ENCODE peak calls at places on chromosome 22, in four cellular contexts. K is IMR-90, G is H1, R is mesendoderm. C is an unnamed sample.

GRCh38 chr22:44347549-44347948 is 34.8 kb upstream of the SHISAL1 start:
- DNase-seq in K (no peak), G (no peak), R (no peak), C (no peak)

GRCh38 chr22:29689872-29690213 is 30.0 kb upstream of the CABP7 start:
- DNase-seq in K (peak; percentile 55), G (peak; percentile 41), R (peak; percentile 78), C (peak; percentile 85)

GRCh38 chr22:43891360-43892182 is at the start of gene PNPLA5:
- DNase-seq in K (peak; percentile 38), G (no peak), R (peak; percentile 50), C (peak; percentile 87)

GRCh38 chr22:49992921-49993648 is 19.5 kb downstream of the IL17REL start:
- DNase-seq in K (peak; percentile 43), G (no peak), R (peak; percentile 58), C (peak; percentile 74)

GRCh38 chr22:24805790-24806662 is at the start of gene SGSM1:
- DNase-seq in K (peak; percentile 27), G (peak; percentile 46), R (peak; percentile 93), C (peak; percentile 89)

GRCh38 chr22:31233001-31233400 is 20.9 kb downstream of the LIMK2 start:
- DNase-seq in K (no peak), G (no peak), R (no peak), C (no peak)

GRCh38 chr22:19996694-19997384 is 19.8 kb downstream of the ARVCF start:
- DNase-seq in K (no peak), G (no peak), R (no peak), C (no peak)

GRCh38 chr22:49199224-49199623 is 628.4 kb downstream of the BRD1 start:
- DNase-seq in K (no peak), G (no peak), R (no peak), C (peak; percentile 10)

GRCh38 chr22:19961201-19961580 is 19.6 kb upstream of the TXNRD2 start:
- DNase-seq in K (no peak), G (no peak), R (no peak), C (no peak)

GRCh38 chr22:38018938-38019827 is 34.8 kb upstream of the SOX10 start:
- DNase-seq in K (no peak), G (no peak), R (no peak), C (no peak)

GRCh38 chr22:46731246-46732040 is 6.6 kb downstream of the CERK start:
- DNase-seq in K (no peak), G (no peak), R (peak; percentile 59), C (peak; percentile 54)

GRCh38 chr22:17569971-17570511 is 6.7 kb downstream of the SLC25A18 start:
- DNase-seq in K (peak; percentile 4), G (no peak), R (peak; percentile 63), C (peak; percentile 40)

GRCh38 chr22:19814428-19814827 is 40.2 kb downstream of the GNB1L start:
- DNase-seq in K (no peak), G (no peak), R (no peak), C (no peak)

GRCh38 chr22:26453812-26454500 is 24.9 kb downstream of the ASPHD2 start:
- DNase-seq in K (no peak), G (no peak), R (no peak), C (no peak)

GRCh38 chr22:40766956-40767355 is 52.2 kb downstream of the SLC25A17 start:
- DNase-seq in K (no peak), G (no peak), R (no peak), C (no peak)

GRCh38 chr22:22927888-22928665 is 40.5 kb downstream of the IGLL5 start:
- DNase-seq in K (no peak), G (no peak), R (no peak), C (no peak)

GRCh38 chr22:16973591-16974297 is 34.3 kb downstream of the GAB4 start:
- DNase-seq in K (no peak), G (no peak), R (no peak), C (no peak)

GRCh38 chr22:35023692-35024363 is 42.1 kb upstream of the ISX start:
- DNase-seq in K (no peak), G (peak; percentile 63), R (peak; percentile 85), C (peak; percentile 86)

GRCh38 chr22:20763630-20764029 is 10.3 kb upstream of the SERPIND1 start:
- DNase-seq in K (no peak), G (no peak), R (no peak), C (no peak)

GRCh38 chr22:19766506-19767426 is 6.2 kb downstream of the TBX1 start:
- DNase-seq in K (no peak), G (no peak), R (peak; percentile 71), C (peak; percentile 68)

GRCh38 chr22:44396021-44396726 is 83.4 kb upstream of the SHISAL1 start:
- DNase-seq in K (no peak), G (no peak), R (no peak), C (peak; percentile 12)

GRCh38 chr22:22770280-22770871 is 117.2 kb upstream of the IGLL5 start:
- DNase-seq in K (no peak), G (no peak), R (peak; percentile 59), C (peak; percentile 78)

GRCh38 chr22:29704528-29705285 is 15.1 kb upstream of the CABP7 start:
- DNase-seq in K (peak; percentile 76), G (no peak), R (no peak), C (no peak)

GRCh38 chr22:30565341-30565740 is 9.1 kb downstream of the GAL3ST1 start:
- DNase-seq in K (peak; percentile 16), G (no peak), R (no peak), C (no peak)

GRCh38 chr22:32204856-32205722 is at the start of gene RFPL2:
- DNase-seq in K (peak; percentile 1), G (no peak), R (peak; percentile 93), C (peak; percentile 89)

GRCh38 chr22:42856179-42856864 is 751 bp downstream of the ARFGAP3 start:
- DNase-seq in K (peak; percentile 22), G (no peak), R (peak; percentile 41), C (no peak)

GRCh38 chr22:46737105-46737975 is 712 bp downstream of the CERK start:
- DNase-seq in K (peak; percentile 34), G (no peak), R (peak; percentile 50), C (peak; percentile 46)

GRCh38 chr22:24553597-24554315 is 1.2 kb downstream of the GUCD1 start:
- DNase-seq in K (peak; percentile 40), G (no peak), R (no peak), C (no peak)

GRCh38 chr22:38792833-38793232 is 1.1 kb downstream of the DNAL4 start:
- DNase-seq in K (peak; percentile 59), G (no peak), R (no peak), C (no peak)

GRCh38 chr22:25068701-25069100 is 116.2 kb downstream of the KIAA1671 start:
- DNase-seq in K (no peak), G (no peak), R (no peak), C (no peak)

GRCh38 chr22:33335611-33336279 is 277.6 kb upstream of the SYN3 start:
- DNase-seq in K (no peak), G (no peak), R (no peak), C (no peak)

GRCh38 chr22:47043835-47044721 is 281.6 kb downstream of the TBC1D22A start:
- DNase-seq in K (peak; percentile 54), G (no peak), R (no peak), C (peak; percentile 75)

GRCh38 chr22:29469755-29470154 is 10.3 kb upstream of the NEFH start:
- DNase-seq in K (no peak), G (no peak), R (peak; percentile 62), C (peak; percentile 58)

DNA sequence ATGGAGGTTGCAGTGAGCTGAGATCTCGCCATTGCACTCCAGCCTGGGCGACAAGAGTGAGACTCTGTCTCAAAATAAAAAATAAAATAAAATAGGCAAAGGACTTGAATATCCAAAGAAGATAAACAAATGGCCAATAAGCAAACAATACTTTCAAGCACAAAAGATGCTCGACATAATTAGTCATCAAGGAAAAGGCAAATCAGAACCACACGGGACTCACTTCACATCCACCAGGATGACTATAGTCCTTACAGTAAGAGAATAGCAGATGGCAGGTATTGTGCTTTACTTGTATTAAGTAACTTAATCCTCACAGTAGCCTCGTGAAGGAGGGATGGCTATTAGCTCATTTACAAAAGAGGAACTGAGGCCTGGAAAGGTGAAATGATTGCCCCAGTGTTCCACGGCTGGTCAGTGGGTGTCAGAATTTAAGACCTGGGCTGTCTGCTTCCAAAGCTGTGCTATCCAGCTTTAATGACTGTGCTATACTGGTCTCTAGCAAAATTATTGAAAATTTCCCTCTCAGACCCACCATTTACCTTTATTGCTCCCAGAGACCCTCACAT is 40.2 kb upstream of the RBFOX2 start:
- DNase-seq in K (peak; percentile 29), G (no peak), R (no peak), C (no peak)
- H3K56ac ChIP-seq in K (no peak overlapping the region), G (no peak overlapping the region), R (no peak overlapping the region), C (no peak overlapping the region)

DNA sequence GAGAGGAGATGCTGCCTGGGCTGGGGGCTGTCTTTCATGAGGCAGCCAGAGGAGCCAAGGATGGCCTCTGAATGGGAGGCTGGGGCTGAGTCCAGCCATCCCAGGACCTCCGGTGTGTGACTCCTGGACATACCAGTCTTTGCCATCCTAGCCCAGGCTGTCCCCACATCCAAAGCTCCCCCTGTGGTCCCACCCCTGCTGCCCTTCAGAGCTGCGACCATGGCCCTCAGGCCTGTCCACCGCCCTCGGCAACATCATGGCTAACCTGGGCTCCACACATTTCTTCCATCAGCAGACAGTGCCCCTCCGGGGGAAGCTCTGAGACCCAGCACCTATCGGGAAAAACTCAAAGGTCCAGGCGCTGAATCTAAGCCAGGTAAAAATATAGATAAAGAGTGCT is 324.4 kb downstream of the MN1 start:
- DNase-seq in K (no peak), G (no peak), R (no peak), C (no peak)
- H3K56ac ChIP-seq in K (no peak overlapping the region), G (no peak overlapping the region), R (no peak overlapping the region), C (no peak overlapping the region)

GRCh38 chr22:45689195-45689594 is 17.6 kb downstream of the ATXN10 start:
- DNase-seq in K (no peak), G (no peak), R (no peak), C (no peak)

GRCh38 chr22:45688606-45689080 is 17.0 kb downstream of the ATXN10 start:
- DNase-seq in K (peak; percentile 90), G (no peak), R (no peak), C (no peak)

GRCh38 chr22:45692549-45692948 is 20.9 kb downstream of the ATXN10 start:
- DNase-seq in K (peak; percentile 50), G (no peak), R (peak; percentile 71), C (no peak)

GRCh38 chr22:45686842-45687241 is 15.2 kb downstream of the ATXN10 start:
- DNase-seq in K (no peak), G (no peak), R (no peak), C (no peak)

GRCh38 chr22:45690008-45690407 is 18.4 kb downstream of the ATXN10 start:
- DNase-seq in K (no peak), G (no peak), R (no peak), C (no peak)
- H3K56ac ChIP-seq in K (no peak overlapping the region), G (no peak overlapping the region), R (no peak overlapping the region), C (no peak overlapping the region)

GRCh38 chr22:36431977-36432376 is 44.2 kb upstream of the MYH9 start:
- DNase-seq in K (no peak), G (no peak), R (no peak), C (no peak)
- H3K56ac ChIP-seq in K (no peak overlapping the region), G (no peak overlapping the region), R (peak overlapping the region; percentile 17), C (no peak overlapping the region)

DNA sequence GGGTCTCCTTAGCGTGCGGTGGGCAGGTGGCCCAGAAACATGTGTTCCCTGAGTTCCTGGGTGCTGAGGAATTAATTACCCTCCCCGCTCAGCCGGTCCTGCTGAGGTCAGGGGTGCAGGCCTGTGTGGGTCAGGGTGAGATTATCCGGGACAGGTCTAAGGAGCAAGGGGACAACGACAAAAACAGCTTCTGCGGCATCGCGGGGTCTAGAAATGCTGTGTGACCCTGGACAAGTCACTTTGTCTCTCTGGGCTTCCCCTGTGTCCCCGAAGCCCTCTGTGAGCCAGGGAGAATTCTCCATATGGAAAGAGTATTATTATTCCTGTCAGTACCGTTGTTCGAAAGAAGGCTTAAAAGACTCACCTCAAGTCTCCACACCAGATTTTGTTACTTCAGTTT is 186.1 kb downstream of the MN1 start:
- DNase-seq in K (no peak), G (no peak), R (no peak), C (no peak)
- H3K56ac ChIP-seq in K (no peak overlapping the region), G (no peak overlapping the region), R (no peak overlapping the region), C (no peak overlapping the region)